ENCODE peak calls at places on chromosomes 12 and 14, in six cellular contexts. One of them, this sample, is unnamed.

GRCh38 chr12:131947482-131948027 is 2.2 kb upstream of the EP400 start:
- DNase-seq in ACHN: no peak
- DNase-seq in NCI-H2107: no peak
- DNase-seq in left cardiac atrium: peak; percentile 20
- DNase-seq in stimulated activated CD8-positive, alpha-beta memory T cell treated with anti-CD3 and anti-CD28 coated beads, Interleukin-4, amount 100 ng/mL, for 1 hour: no peak
- DNase-seq in left ventricle myocardium superior: no peak
- DNase-seq in this sample: no peak

GRCh38 chr14:89185919-89186849 is 230.8 kb downstream of the FOXN3 start:
- DNase-seq in left cardiac atrium: no peak
- DNase-seq in ACHN: no peak
- DNase-seq in stimulated activated CD8-positive, alpha-beta memory T cell treated with anti-CD3 and anti-CD28 coated beads, Interleukin-4, amount 100 ng/mL, for 1 hour: no peak
- DNase-seq in left ventricle myocardium superior: no peak
- DNase-seq in NCI-H2107: no peak
- DNase-seq in this sample: no peak

GRCh38 chr14:74547331-74547927 is 53.9 kb downstream of the ISCA2 start:
- DNase-seq in stimulated activated CD8-positive, alpha-beta memory T cell treated with anti-CD3 and anti-CD28 coated beads, Interleukin-4, amount 100 ng/mL, for 1 hour: no peak
- DNase-seq in left cardiac atrium: no peak
- DNase-seq in left ventricle myocardium superior: no peak
- DNase-seq in NCI-H2107: no peak
- DNase-seq in ACHN: no peak
- DNase-seq in this sample: no peak

GRCh38 chr14:51521764-51522163 is 129.9 kb upstream of the FRMD6 start:
- DNase-seq in NCI-H2107: no peak
- DNase-seq in ACHN: no peak
- DNase-seq in stimulated activated CD8-positive, alpha-beta memory T cell treated with anti-CD3 and anti-CD28 coated beads, Interleukin-4, amount 100 ng/mL, for 1 hour: no peak
- DNase-seq in left cardiac atrium: no peak
- DNase-seq in left ventricle myocardium superior: no peak
- DNase-seq in this sample: no peak

GRCh38 chr12:19120795-19121194 is 8.7 kb upstream of the PLEKHA5 start:
- DNase-seq in left cardiac atrium: no peak
- DNase-seq in stimulated activated CD8-positive, alpha-beta memory T cell treated with anti-CD3 and anti-CD28 coated beads, Interleukin-4, amount 100 ng/mL, for 1 hour: no peak
- DNase-seq in NCI-H2107: no peak
- DNase-seq in ACHN: peak; percentile 56
- DNase-seq in left ventricle myocardium superior: no peak
- DNase-seq in this sample: no peak

GRCh38 chr12:77940011-77940423 is 109.3 kb downstream of the NAV3 start:
- DNase-seq in stimulated activated CD8-positive, alpha-beta memory T cell treated with anti-CD3 and anti-CD28 coated beads, Interleukin-4, amount 100 ng/mL, for 1 hour: no peak
- DNase-seq in left ventricle myocardium superior: no peak
- DNase-seq in left cardiac atrium: no peak
- DNase-seq in ACHN: peak; percentile 98
- DNase-seq in NCI-H2107: no peak
- DNase-seq in this sample: no peak

GRCh38 chr12:54404061-54405004 is 14.7 kb downstream of the ITGA5 start:
- DNase-seq in left ventricle myocardium superior: no peak
- DNase-seq in left cardiac atrium: no peak
- DNase-seq in stimulated activated CD8-positive, alpha-beta memory T cell treated with anti-CD3 and anti-CD28 coated beads, Interleukin-4, amount 100 ng/mL, for 1 hour: peak; percentile 40
- DNase-seq in ACHN: peak; percentile 80
- DNase-seq in NCI-H2107: no peak
- DNase-seq in this sample: peak; percentile 83

GRCh38 chr12:116497051-116497529 is 62.1 kb upstream of the MAP1LC3B2 start:
- DNase-seq in stimulated activated CD8-positive, alpha-beta memory T cell treated with anti-CD3 and anti-CD28 coated beads, Interleukin-4, amount 100 ng/mL, for 1 hour: no peak
- DNase-seq in NCI-H2107: no peak
- DNase-seq in ACHN: no peak
- DNase-seq in left ventricle myocardium superior: no peak
- DNase-seq in left cardiac atrium: no peak
- DNase-seq in this sample: no peak

GRCh38 chr12:5318874-5319273 is 113.0 kb upstream of the NTF3 start:
- DNase-seq in NCI-H2107: no peak
- DNase-seq in stimulated activated CD8-positive, alpha-beta memory T cell treated with anti-CD3 and anti-CD28 coated beads, Interleukin-4, amount 100 ng/mL, for 1 hour: no peak
- DNase-seq in ACHN: peak; percentile 62
- DNase-seq in left cardiac atrium: no peak
- DNase-seq in left ventricle myocardium superior: no peak
- DNase-seq in this sample: no peak

GRCh38 chr14:25102788-25103187 is 52.8 kb upstream of the STXBP6 start:
- DNase-seq in left ventricle myocardium superior: no peak
- DNase-seq in ACHN: no peak
- DNase-seq in left cardiac atrium: no peak
- DNase-seq in stimulated activated CD8-positive, alpha-beta memory T cell treated with anti-CD3 and anti-CD28 coated beads, Interleukin-4, amount 100 ng/mL, for 1 hour: no peak
- DNase-seq in NCI-H2107: no peak
- DNase-seq in this sample: no peak

GRCh38 chr14:77219591-77219990 is 38.0 kb downstream of the TMEM63C start:
- DNase-seq in left cardiac atrium: no peak
- DNase-seq in stimulated activated CD8-positive, alpha-beta memory T cell treated with anti-CD3 and anti-CD28 coated beads, Interleukin-4, amount 100 ng/mL, for 1 hour: no peak
- DNase-seq in ACHN: no peak
- DNase-seq in NCI-H2107: no peak
- DNase-seq in left ventricle myocardium superior: peak; percentile 60
- DNase-seq in this sample: no peak